ENCODE peak calls at places on chromosomes 5 and 9, in eight cellular contexts. Z, D, Y, M, C, H, K and E are unnamed samples.
A peak's percentile ranks its signal among the peaks of the same experiment; 100 is the strongest.

GRCh38 chr5:5026407-5026780 is 113.7 kb upstream of the ADAMTS16 start:
- DNase-seq in M (no peak), C (no peak), Z (no peak), H (no peak), D (no peak), Y (no peak), K (no peak), E (no peak)

GRCh38 chr5:8456846-8457186 is 587.9 kb downstream of the MTRR start:
- DNase-seq in D (no peak), K (no peak), Z (peak; percentile 3), H (no peak), M (no peak), Y (no peak), C (no peak), E (no peak)

GRCh38 chr9:2568689-2569088 is 52.9 kb upstream of the VLDLR start:
- DNase-seq in Y (no peak), C (no peak), M (no peak), H (no peak), Z (no peak), K (no peak), D (no peak), E (no peak)

GRCh38 chr9:114271556-114272510 is 51.1 kb upstream of the ORM1 start:
- DNase-seq in D (no peak), M (peak; percentile 68), H (peak; percentile 28), Z (peak; percentile 58), C (no peak), Y (peak; percentile 58), K (no peak), E (peak; percentile 59)

GRCh38 chr5:141779642-141780041 is 97.6 kb upstream of the ARAP3 start:
- DNase-seq in Z (peak; percentile 44), K (no peak), D (no peak), H (no peak), M (peak; percentile 82), Y (peak; percentile 21), C (no peak), E (no peak)

GRCh38 chr9:81885586-81885985 is 42.6 kb upstream of the SPATA31D4 start:
- DNase-seq in Y (no peak), M (no peak), C (no peak), H (no peak), K (no peak), D (no peak), Z (no peak), E (no peak)

GRCh38 chr5:154206291-154206690 is 15.8 kb downstream of the GALNT10 start:
- DNase-seq in H (no peak), Z (no peak), Y (no peak), C (no peak), D (no peak), M (no peak), K (no peak), E (no peak)

GRCh38 chr5:107893642-107894041 is 222.9 kb upstream of the EFNA5 start:
- DNase-seq in D (no peak), H (peak; percentile 23), K (no peak), C (no peak), M (peak; percentile 85), Y (peak; percentile 54), Z (peak; percentile 32), E (no peak)

GRCh38 chr5:126965061-126965475 is 65.3 kb downstream of the MARCHF3 start:
- DNase-seq in K (no peak), M (peak; percentile 84), C (peak; percentile 72), D (no peak), Y (no peak), Z (peak; percentile 97), H (no peak), E (no peak)

GRCh38 chr5:79853676-79854418 is 137.2 kb downstream of the MTX3 start:
- DNase-seq in D (no peak), Z (peak; percentile 16), K (no peak), H (peak; percentile 48), Y (no peak), M (peak; percentile 46), C (no peak), E (no peak)

GRCh38 chr5:172052454-172053236 is 46.2 kb upstream of the FBXW11 start:
- DNase-seq in M (peak; percentile 91), K (no peak), Y (no peak), D (peak; percentile 86), H (no peak), C (peak; percentile 30), Z (peak; percentile 86), E (peak; percentile 39)

GRCh38 chr5:37839441-37840035 is 303 bp downstream of the GDNF start:
- DNase-seq in K (peak; percentile 79), D (no peak), H (no peak), C (no peak), M (peak; percentile 71), Z (peak; percentile 73), Y (no peak), E (no peak)

GRCh38 chr5:66515209-66515608 is 81.0 kb upstream of the MAST4 start:
- DNase-seq in C (no peak), D (no peak), K (no peak), Y (no peak), M (no peak), H (no peak), Z (no peak), E (no peak)

GRCh38 chr9:137462396-137463193 is 3.5 kb upstream of the NSMF start:
- DNase-seq in K (no peak), M (no peak), D (no peak), H (no peak), C (no peak), Y (no peak), Z (no peak), E (no peak)

GRCh38 chr5:97854871-97855762 is 672.1 kb upstream of the RIOK2 start:
- DNase-seq in M (peak; percentile 75), H (no peak), Z (peak; percentile 72), K (peak; percentile 6), C (peak; percentile 45), Y (no peak), D (no peak), E (no peak)

GRCh38 chr5:33343661-33344327 is 97.0 kb upstream of the TARS1 start:
- DNase-seq in D (no peak), C (peak; percentile 59), M (peak; percentile 93), H (peak; percentile 4), Y (no peak), K (no peak), Z (peak; percentile 88), E (no peak)

GRCh38 chr5:174177531-174177930 is 132.0 kb downstream of the NSG2 start:
- DNase-seq in K (no peak), C (no peak), M (no peak), Z (no peak), Y (no peak), D (peak; percentile 57), H (no peak), E (peak; percentile 34)

GRCh38 chr9:18438300-18438925 is 35.5 kb upstream of the ADAMTSL1 start:
- DNase-seq in K (peak; percentile 67), C (no peak), Z (peak; percentile 44), M (peak; percentile 56), D (no peak), Y (peak; percentile 30), H (no peak), E (peak; percentile 17)

GRCh38 chr5:175653763-175654162 is 4.1 kb upstream of the HRH2 start:
- DNase-seq in Z (no peak), H (no peak), D (no peak), M (no peak), C (no peak), K (no peak), Y (no peak), E (no peak)

GRCh38 chr5:108642170-108642906 is 105.4 kb upstream of the FER start:
- DNase-seq in K (peak; percentile 81), Y (peak; percentile 59), Z (peak; percentile 69), C (peak; percentile 26), D (peak; percentile 65), M (peak; percentile 55), H (peak; percentile 69), E (peak; percentile 65)

GRCh38 chr9:124052401-124052800 is 40.8 kb downstream of the LHX2 start:
- DNase-seq in K (no peak), C (no peak), D (no peak), M (no peak), Z (no peak), Y (no peak), H (no peak), E (no peak)

GRCh38 chr9:124050955-124051354 is 39.4 kb downstream of the LHX2 start:
- DNase-seq in C (no peak), K (no peak), Z (no peak), D (no peak), M (no peak), H (no peak), Y (no peak), E (no peak)

DNA sequence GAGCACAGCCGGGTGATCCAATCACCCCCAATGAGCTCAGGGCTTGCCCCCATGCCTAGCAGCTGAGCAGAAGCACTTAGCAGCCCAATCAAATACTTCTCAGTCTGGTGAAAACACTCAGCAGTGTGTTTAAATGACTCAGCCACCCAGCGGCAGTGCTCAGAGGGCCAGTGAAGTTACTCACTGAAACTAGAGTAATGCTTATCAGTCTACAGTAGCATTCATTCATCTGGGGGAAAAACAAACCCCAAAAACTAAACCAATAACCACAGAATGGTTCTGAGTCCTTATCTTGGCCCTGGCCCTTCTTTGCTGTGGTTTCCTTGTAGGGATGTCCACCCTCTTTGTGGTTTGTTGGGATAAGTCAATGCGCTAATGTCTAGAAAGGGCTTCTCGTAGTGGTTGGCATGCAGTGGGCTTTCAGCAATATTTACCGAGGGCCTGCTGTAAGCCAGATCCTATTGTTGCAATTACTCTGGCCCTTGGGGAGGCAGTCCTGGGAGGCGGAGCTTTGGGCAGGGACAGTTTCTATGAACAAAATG is 43.2 kb downstream of the LHX2 start:
- DNase-seq in D (no peak), Z (peak; percentile 90), K (no peak), C (peak; percentile 48), M (peak; percentile 99), Y (no peak), H (no peak), E (no peak)
- TF ChIP-seq CTCF in D (no peak), Z (no peak), K (no peak), C (peak; percentile 26), M (peak; percentile 31), Y (no peak), H (no peak), E (no peak)

DNA sequence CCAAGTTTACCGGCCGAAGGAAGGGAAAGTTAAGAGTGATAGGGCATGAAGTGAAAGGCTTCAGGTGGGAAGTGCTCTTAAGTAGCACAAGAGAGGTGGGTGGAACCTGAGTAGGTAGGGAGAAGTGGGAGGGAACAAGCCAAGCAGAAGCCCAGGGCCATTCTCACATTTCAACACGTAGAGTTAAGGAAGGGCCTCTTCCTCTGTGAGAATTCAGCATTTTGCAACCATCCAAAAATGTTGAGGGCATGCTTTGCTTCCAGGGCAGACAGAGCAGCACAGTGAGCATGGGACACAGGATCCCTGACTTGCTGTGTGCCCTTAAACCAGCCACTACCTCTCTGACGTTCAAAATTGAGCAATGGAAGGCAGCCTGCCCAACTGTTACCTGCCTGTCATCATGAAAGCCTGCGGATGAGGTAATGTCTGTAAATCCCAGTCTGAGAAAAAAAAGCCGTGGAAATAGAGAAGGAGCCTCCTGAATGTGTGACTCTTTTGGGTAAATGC is 3.3 kb downstream of the CYFIP2 start:
- DNase-seq in Z (no peak), Y (no peak), C (no peak), K (no peak), M (peak; percentile 15), D (no peak), H (no peak), E (no peak)
- H3K4me3 ChIP-seq in Z (no peak overlapping the region), Y (no peak overlapping the region), C (no peak overlapping the region), K (no peak overlapping the region), M (no peak overlapping the region), D (no peak overlapping the region), H (no peak overlapping the region), E (no peak overlapping the region)

GRCh38 chr9:131707677-131708612 is 31.9 kb downstream of the RAPGEF1 start:
- DNase-seq in Z (peak; percentile 81), Y (peak; percentile 52), K (no peak), H (no peak), C (peak; percentile 26), D (peak; percentile 91), M (peak; percentile 83), E (no peak)
- H3K27ac ChIP-seq in Z (peak overlapping the region; percentile 39), Y (no peak overlapping the region), K (peak overlapping the region; percentile 39), H (no peak overlapping the region), C (peak overlapping the region; percentile 63), D (peak overlapping the region; percentile 80), M (peak overlapping the region; percentile 71), E (peak overlapping the region; percentile 52)

GRCh38 chr9:117160254-117160653 is 254.6 kb downstream of the ASTN2 start:
- DNase-seq in D (no peak), Y (no peak), C (no peak), K (no peak), H (no peak), M (no peak), Z (no peak), E (no peak)
- TF ChIP-seq CTCF in D (peak; percentile 39), Y (peak; percentile 6), C (peak; percentile 22), K (peak; percentile 6), H (no peak), M (no peak), Z (no peak), E (peak; percentile 37)